ENCODE peak calls at places on chromosomes 1 and 21, in four cellular contexts. One of them, this sample, is unnamed.

GRCh38 chr1:145985502-145986439 is 10.6 kb downstream of the TXNIP start:
- DNase-seq in tibial nerve: no peak
- DNase-seq in CD8-positive, alpha-beta T cell: no peak
- DNase-seq in hepatocyte: no peak
- DNase-seq in this sample: no peak

GRCh38 chr1:160838876-160839275 is 23.8 kb downstream of the CD244 start:
- DNase-seq in tibial nerve: no peak
- DNase-seq in CD8-positive, alpha-beta T cell: peak
- DNase-seq in hepatocyte: no peak
- DNase-seq in this sample: no peak

GRCh38 chr1:74180490-74180889 is 17.5 kb downstream of the LRRIQ3 start:
- DNase-seq in tibial nerve: no peak
- DNase-seq in CD8-positive, alpha-beta T cell: no peak
- DNase-seq in hepatocyte: peak
- DNase-seq in this sample: no peak

GRCh38 chr1:230982698-230983097 is 3.8 kb downstream of the ARV1 start:
- DNase-seq in tibial nerve: no peak
- DNase-seq in CD8-positive, alpha-beta T cell: no peak
- DNase-seq in hepatocyte: no peak
- DNase-seq in this sample: no peak

GRCh38 chr1:62070384-62071011 is 124.2 kb upstream of the L1TD1 start:
- DNase-seq in tibial nerve: no peak
- DNase-seq in CD8-positive, alpha-beta T cell: no peak
- DNase-seq in hepatocyte: no peak
- DNase-seq in this sample: no peak

GRCh38 chr21:36703123-36703522 is 4.2 kb downstream of the SIM2 start:
- DNase-seq in tibial nerve: no peak
- DNase-seq in CD8-positive, alpha-beta T cell: no peak
- DNase-seq in hepatocyte: no peak
- DNase-seq in this sample: no peak

GRCh38 chr1:161223805-161224694 is 622 bp upstream of the APOA2 start:
- DNase-seq in tibial nerve: no peak
- DNase-seq in CD8-positive, alpha-beta T cell: no peak
- DNase-seq in hepatocyte: peak
- DNase-seq in this sample: no peak

GRCh38 chr21:46390603-46391545 is 66.9 kb downstream of the PCNT start:
- DNase-seq in tibial nerve: no peak
- DNase-seq in CD8-positive, alpha-beta T cell: no peak
- DNase-seq in hepatocyte: no peak
- DNase-seq in this sample: no peak

GRCh38 chr1:234371414-234371813 is 1.8 kb upstream of the COA6 start:
- DNase-seq in tibial nerve: no peak
- DNase-seq in CD8-positive, alpha-beta T cell: no peak
- DNase-seq in hepatocyte: no peak
- DNase-seq in this sample: no peak

GRCh38 chr1:234369784-234370183 is 3.5 kb upstream of the COA6 start:
- DNase-seq in tibial nerve: no peak
- DNase-seq in CD8-positive, alpha-beta T cell: no peak
- DNase-seq in hepatocyte: no peak
- DNase-seq in this sample: no peak

GRCh38 chr1:234372011-234372757 is 1.1 kb upstream of the COA6 start:
- DNase-seq in tibial nerve: no peak
- DNase-seq in CD8-positive, alpha-beta T cell: no peak
- DNase-seq in hepatocyte: no peak
- DNase-seq in this sample: no peak

GRCh38 chr1:234369033-234369430 is 4.2 kb upstream of the COA6 start:
- DNase-seq in tibial nerve: no peak
- DNase-seq in CD8-positive, alpha-beta T cell: no peak
- DNase-seq in hepatocyte: no peak
- DNase-seq in this sample: no peak

GRCh38 chr1:234368320-234369032 is 4.8 kb upstream of the COA6 start:
- DNase-seq in tibial nerve: no peak
- DNase-seq in CD8-positive, alpha-beta T cell: no peak
- DNase-seq in hepatocyte: no peak
- DNase-seq in this sample: no peak
- H3K27ac ChIP-seq in tibial nerve: no peak
- H3K27ac ChIP-seq in CD8-positive, alpha-beta T cell: no peak
- H3K27ac ChIP-seq in hepatocyte: no peak
- H3K27ac ChIP-seq in this sample: no peak

DNA sequence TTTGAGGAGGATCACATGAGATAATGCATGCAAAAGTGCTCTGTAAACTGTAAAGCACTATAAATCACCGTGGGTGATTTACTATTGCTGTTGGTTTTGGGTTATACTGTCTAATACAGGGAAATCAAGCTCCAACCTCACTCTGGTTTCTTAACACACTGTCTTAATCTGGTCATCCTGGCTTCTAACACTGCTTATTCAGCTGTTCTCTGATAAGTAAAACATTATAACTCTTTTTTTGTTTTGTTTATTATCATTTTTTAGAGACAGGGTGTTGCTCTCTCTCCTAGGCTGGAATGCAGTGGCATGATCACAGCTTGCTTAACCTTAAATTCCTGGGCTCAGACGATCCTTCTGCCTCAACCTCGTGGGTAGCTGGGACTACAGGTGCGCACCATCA is 21.9 kb upstream of the LSM10 start:
- DNase-seq in tibial nerve: no peak
- DNase-seq in CD8-positive, alpha-beta T cell: no peak
- DNase-seq in hepatocyte: no peak
- DNase-seq in this sample: no peak
- H3K27ac ChIP-seq in tibial nerve: no peak
- H3K27ac ChIP-seq in CD8-positive, alpha-beta T cell: no peak
- H3K27ac ChIP-seq in hepatocyte: no peak
- H3K27ac ChIP-seq in this sample: no peak

GRCh38 chr1:42847111-42847580 is 733 bp downstream of the ZNF691 start:
- DNase-seq in tibial nerve: no peak
- DNase-seq in CD8-positive, alpha-beta T cell: no peak
- DNase-seq in hepatocyte: no peak
- DNase-seq in this sample: no peak
- H3K27ac ChIP-seq in tibial nerve: peak
- H3K27ac ChIP-seq in CD8-positive, alpha-beta T cell: peak
- H3K27ac ChIP-seq in hepatocyte: peak
- H3K27ac ChIP-seq in this sample: no peak

DNA sequence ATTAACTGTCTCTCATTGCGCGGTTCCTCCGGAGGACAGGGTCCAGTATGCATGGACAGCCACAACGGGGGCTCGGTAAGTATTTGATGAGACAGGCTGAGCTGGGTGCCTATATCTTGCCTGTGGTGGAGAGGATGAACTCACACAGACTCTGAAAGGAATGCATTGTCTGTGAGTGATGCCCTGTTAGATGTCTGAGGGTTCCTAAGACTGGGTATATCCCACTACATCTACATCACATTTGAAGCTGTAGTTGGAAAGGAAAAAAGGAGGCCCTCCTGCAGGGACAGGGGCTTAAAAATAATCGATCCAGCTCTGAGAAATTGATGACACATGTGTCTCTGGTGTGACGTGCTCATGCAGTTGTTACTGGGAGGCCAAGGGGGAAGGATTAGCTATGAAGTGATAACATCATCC is 1.9 kb downstream of the ADARB1 start:
- DNase-seq in tibial nerve: no peak
- DNase-seq in CD8-positive, alpha-beta T cell: no peak
- DNase-seq in hepatocyte: no peak
- DNase-seq in this sample: no peak
- H3K27ac ChIP-seq in tibial nerve: no peak
- H3K27ac ChIP-seq in CD8-positive, alpha-beta T cell: no peak
- H3K27ac ChIP-seq in hepatocyte: no peak
- H3K27ac ChIP-seq in this sample: no peak

DNA sequence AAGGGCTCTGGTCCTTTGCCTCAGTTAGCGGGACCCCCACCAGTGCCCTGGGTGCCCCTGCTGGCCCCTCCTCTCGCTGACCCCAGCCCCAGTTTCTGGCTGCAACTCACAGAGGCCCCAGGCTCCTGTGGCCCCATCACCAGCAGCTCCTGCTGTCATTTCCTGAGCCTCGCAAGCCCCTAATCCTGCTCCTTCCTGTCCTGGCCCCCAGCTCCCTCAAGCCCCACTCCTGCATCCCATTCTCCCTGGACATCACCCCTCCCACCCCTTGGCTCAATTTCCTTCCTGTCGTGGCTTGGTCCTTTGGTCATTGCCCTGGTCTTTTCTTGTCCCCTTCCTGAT is 8.6 kb downstream of the TNFRSF1B start:
- DNase-seq in tibial nerve: no peak
- DNase-seq in CD8-positive, alpha-beta T cell: no peak
- DNase-seq in hepatocyte: no peak
- DNase-seq in this sample: no peak
- H3K27ac ChIP-seq in tibial nerve: peak
- H3K27ac ChIP-seq in CD8-positive, alpha-beta T cell: no peak
- H3K27ac ChIP-seq in hepatocyte: no peak
- H3K27ac ChIP-seq in this sample: peak

GRCh38 chr1:53548031-53548491 is 88.9 kb downstream of the DMRTB1 start:
- DNase-seq in tibial nerve: peak
- DNase-seq in CD8-positive, alpha-beta T cell: no peak
- DNase-seq in hepatocyte: no peak
- DNase-seq in this sample: no peak
- H3K27ac ChIP-seq in tibial nerve: no peak
- H3K27ac ChIP-seq in CD8-positive, alpha-beta T cell: no peak
- H3K27ac ChIP-seq in hepatocyte: no peak
- H3K27ac ChIP-seq in this sample: no peak

GRCh38 chr1:113255038-113255727 is 135.1 kb upstream of the MAGI3 start:
- DNase-seq in tibial nerve: no peak
- DNase-seq in CD8-positive, alpha-beta T cell: no peak
- DNase-seq in hepatocyte: no peak
- DNase-seq in this sample: no peak

GRCh38 chr1:113256348-113256729 is 134.0 kb upstream of the MAGI3 start:
- DNase-seq in tibial nerve: no peak
- DNase-seq in CD8-positive, alpha-beta T cell: no peak
- DNase-seq in hepatocyte: no peak
- DNase-seq in this sample: no peak

GRCh38 chr1:113253979-113254378 is 136.3 kb upstream of the MAGI3 start:
- DNase-seq in tibial nerve: no peak
- DNase-seq in CD8-positive, alpha-beta T cell: no peak
- DNase-seq in hepatocyte: no peak
- DNase-seq in this sample: no peak

GRCh38 chr1:113253187-113253966 is 136.9 kb upstream of the MAGI3 start:
- DNase-seq in tibial nerve: no peak
- DNase-seq in CD8-positive, alpha-beta T cell: no peak
- DNase-seq in hepatocyte: no peak
- DNase-seq in this sample: no peak

DNA sequence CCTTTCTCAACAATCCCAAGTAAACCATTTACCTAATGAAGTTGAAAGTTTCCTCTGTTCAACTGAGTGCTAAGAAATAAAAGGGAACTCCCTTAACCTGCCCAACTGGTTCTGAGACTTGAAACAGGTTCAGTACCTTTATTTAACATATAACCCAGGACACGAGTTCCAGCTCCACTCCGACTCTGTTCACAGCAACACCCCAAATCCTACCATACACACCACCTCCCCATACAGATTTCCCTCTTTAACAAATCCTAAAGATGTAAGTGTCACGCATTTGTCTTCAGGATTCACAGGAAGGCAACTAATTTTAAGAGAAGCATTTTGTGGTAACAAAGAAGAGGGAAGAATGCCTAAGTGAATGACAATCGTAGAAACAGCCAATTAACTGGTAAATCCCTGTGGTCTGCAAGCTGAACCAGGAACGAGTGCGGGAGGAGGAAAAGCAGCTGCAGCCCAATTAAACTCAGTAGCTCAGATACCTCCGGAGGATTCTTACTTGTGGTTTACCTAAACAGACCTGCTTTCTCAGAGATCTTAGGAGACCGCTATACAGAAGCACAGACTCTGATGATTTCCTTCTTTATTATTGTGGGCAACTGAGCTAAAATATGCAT is 134.5 kb upstream of the MAGI3 start:
- DNase-seq in tibial nerve: no peak
- DNase-seq in CD8-positive, alpha-beta T cell: no peak
- DNase-seq in hepatocyte: peak
- DNase-seq in this sample: no peak
- H3K27ac ChIP-seq in tibial nerve: no peak
- H3K27ac ChIP-seq in CD8-positive, alpha-beta T cell: no peak
- H3K27ac ChIP-seq in hepatocyte: peak
- H3K27ac ChIP-seq in this sample: no peak

This sample was measured in CD4-positive, alpha-beta T cell.